ENCODE peak calls at places on chromosomes 4 and X, in four cellular contexts. H is retinal pigment epithelial cell, E is WTC11, F is stomach. B is an unnamed sample.

GRCh38 chrX:140342410-140342809 is 162.5 kb downstream of the SOX3 start:
- DNase-seq in H (no peak), E (no peak), F (no peak), B (no peak)

GRCh38 chr4:139469216-139469615 is 15.3 kb downstream of the RAB33B start:
- DNase-seq in E (no peak), F (no peak), H (no peak), B (no peak)

GRCh38 chr4:176150283-176150682 is 45.1 kb downstream of the SPATA4 start:
- DNase-seq in E (no peak), H (no peak), F (no peak), B (peak; percentile 9)

GRCh38 chr4:25842229-25842840 is 20.5 kb downstream of the SEL1L3 start:
- DNase-seq in E (peak; percentile 55), H (no peak), F (no peak), B (no peak)

GRCh38 chrX:40908026-40908425 is 172.7 kb upstream of the MED14 start:
- DNase-seq in E (no peak), H (no peak), F (no peak), B (no peak)

GRCh38 chr4:78776729-78777555 is 792 bp downstream of the BMP2K start:
- DNase-seq in H (peak; percentile 18), E (peak; percentile 52), F (peak; percentile 39), B (no peak)

GRCh38 chr4:98468744-98469143 is 189.7 kb downstream of the TSPAN5 start:
- DNase-seq in F (no peak), H (no peak), E (no peak), B (no peak)

GRCh38 chrX:10052906-10053625 is 85.9 kb downstream of the CLDN34 start:
- DNase-seq in H (no peak), E (no peak), F (no peak), B (no peak)

GRCh38 chr4:95596676-95597075 is 47.9 kb upstream of the UNC5C start:
- DNase-seq in F (no peak), H (no peak), E (no peak), B (no peak)

GRCh38 chr4:68906238-68907137 is 45.1 kb downstream of the UGT2A3 start:
- DNase-seq in H (no peak), E (peak; percentile 54), F (no peak), B (no peak)

GRCh38 chr4:3783691-3784306 is 17.6 kb downstream of the ADRA2C start:
- DNase-seq in E (peak; percentile 78), F (no peak), H (no peak), B (no peak)

GRCh38 chr4:168771251-168771650 is 238.8 kb downstream of the CBR4 start:
- DNase-seq in F (no peak), E (no peak), H (no peak), B (no peak)

DNA sequence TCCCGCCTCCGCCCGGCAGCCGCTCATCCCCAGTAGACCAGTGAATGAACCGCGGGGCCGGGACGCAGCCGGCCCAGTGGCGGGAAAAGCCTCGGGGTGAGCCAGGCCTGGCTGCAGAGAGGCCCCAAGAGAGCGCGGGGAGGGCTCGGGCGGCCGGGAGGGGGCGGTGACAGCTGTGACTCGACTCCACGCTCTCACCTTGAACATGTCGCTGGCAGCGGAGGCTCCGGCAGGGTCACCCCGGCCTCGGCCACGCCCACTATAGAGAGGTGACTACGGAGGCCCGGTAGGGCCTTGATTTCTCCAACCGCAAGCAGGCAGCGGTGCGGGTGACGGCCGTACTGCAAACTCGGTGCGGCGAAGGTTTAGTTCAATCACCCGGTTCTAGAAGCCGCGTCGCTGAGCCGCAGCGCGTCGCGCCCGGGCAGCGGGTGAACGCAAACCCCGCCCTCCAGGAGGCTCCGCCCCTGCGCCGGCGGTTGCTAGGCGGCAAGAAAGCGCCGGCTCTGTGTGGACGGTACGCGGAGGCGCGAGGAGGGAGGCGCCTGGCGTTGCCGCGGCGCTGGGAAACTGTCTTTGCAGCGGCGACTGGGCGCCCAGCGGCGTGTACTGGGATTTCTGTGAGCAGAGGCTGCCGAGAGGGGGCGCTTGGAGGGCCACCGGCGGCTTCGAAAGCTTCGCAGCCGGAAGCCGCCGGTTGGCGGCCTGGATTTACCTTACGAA is at the start of the genes APOO and CXorf58:
- DNase-seq in F (peak; percentile 92), H (no peak), E (peak; percentile 91), B (no peak)
- TF ChIP-seq CTCF in F (no peak), H (peak; percentile 67), E (peak; percentile 25), B (peak; percentile 65)

GRCh38 chrX:125137521-125137920 is 182.2 kb upstream of the TEX13C start:
- DNase-seq in H (no peak), E (no peak), F (no peak), B (no peak)

GRCh38 chrX:125131146-125131545 is 188.5 kb upstream of the TEX13C start:
- DNase-seq in H (no peak), E (no peak), F (no peak), B (no peak)

DNA sequence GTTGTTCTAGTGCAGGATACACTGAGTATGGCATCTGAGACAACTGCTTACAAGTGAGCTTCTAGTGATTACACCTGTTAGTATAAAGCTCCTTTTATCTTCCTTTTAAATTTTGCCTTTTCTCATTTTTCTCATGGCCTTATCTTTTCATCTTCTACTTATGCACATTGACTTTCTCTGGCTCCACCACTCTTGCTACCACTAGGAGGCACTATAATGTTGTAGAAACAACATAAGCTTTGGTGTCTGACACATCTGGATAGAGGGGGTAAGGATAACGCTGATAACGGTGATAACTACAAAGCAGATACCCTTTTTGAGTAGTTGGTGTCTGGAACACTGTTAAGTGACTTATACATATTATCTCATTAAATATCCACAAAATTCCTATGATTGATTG is 187.4 kb upstream of the TEX13C start:
- DNase-seq in E (no peak), F (no peak), H (no peak), B (no peak)
- TF ChIP-seq CTCF in E (peak; percentile 27), F (no peak), H (peak; percentile 44), B (peak; percentile 70)

GRCh38 chr4:152099061-152099425 is 338.2 kb upstream of the GATB start:
- DNase-seq in H (no peak), F (no peak), E (no peak), B (no peak)

GRCh38 chr4:152100378-152101201 is 339.8 kb upstream of the GATB start:
- DNase-seq in H (no peak), E (no peak), F (peak; percentile 37), B (no peak)

GRCh38 chr4:152098365-152099060 is 337.7 kb upstream of the GATB start:
- DNase-seq in F (no peak), E (no peak), H (no peak), B (no peak)

GRCh38 chr4:152101546-152102183 is 340.9 kb upstream of the GATB start:
- DNase-seq in E (no peak), H (no peak), F (no peak), B (no peak)

DNA sequence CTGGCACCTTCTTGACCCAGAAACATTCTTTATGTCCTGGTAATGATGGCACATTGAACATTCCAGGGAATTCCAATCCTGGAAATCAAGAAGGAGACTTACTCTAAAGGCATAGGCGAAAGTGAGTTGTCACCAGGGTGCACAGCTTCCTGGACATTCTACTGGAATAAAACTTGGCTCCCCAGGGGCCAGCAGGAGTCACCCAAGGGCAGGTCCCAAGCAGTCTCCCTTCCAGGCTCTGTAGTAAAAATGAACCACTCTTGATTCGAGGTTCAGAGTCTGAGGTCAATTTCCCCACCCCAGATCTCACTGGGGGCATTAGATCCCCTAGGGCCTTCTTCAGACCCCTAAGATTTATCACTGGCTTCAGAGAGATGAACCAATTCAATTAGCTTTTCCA is 338.7 kb upstream of the GATB start:
- DNase-seq in H (no peak), E (no peak), F (no peak), B (no peak)
- TF ChIP-seq CTCF in H (peak; percentile 27), E (no peak), F (no peak), B (peak; percentile 33)

GRCh38 chrX:107627792-107628661 is at the start of gene PRPS1:
- DNase-seq in H (peak; percentile 81), F (peak; percentile 90), E (peak; percentile 90), B (peak; percentile 59)

GRCh38 chrX:107630031-107630689 is 1.9 kb downstream of the PRPS1 start:
- DNase-seq in H (no peak), E (no peak), F (no peak), B (no peak)

GRCh38 chrX:107626916-107627315 is 1.4 kb upstream of the PRPS1 start:
- DNase-seq in E (no peak), H (no peak), F (no peak), B (no peak)

GRCh38 chrX:107628662-107629532 is 587 bp downstream of the PRPS1 start:
- DNase-seq in H (no peak), F (no peak), E (peak; percentile 17), B (no peak)

GRCh38 chrX:107629533-107629909 is 1.2 kb downstream of the PRPS1 start:
- DNase-seq in E (no peak), F (no peak), H (no peak), B (no peak)
- TF ChIP-seq CTCF in E (no peak), F (no peak), H (peak; percentile 39), B (peak; percentile 38)

DNA sequence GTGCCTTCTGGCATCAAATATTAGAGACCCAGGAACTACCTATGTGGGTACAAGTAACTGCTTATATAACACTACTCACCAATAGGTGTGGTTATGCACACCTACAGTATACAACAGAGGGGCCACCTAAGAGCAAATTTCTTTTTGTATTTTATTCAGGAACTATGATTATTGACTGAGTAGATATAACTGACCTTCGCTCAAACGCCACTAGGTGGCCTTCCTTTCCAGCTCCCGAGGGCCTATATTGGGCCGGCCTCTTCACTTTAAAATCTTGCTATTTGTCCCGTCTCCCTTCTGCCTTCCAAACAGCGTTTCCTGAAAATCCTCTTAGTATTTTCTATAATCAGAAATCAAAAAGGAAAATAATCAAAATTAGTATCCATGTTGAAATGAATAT is 19.9 kb upstream of the PABPC5 start:
- DNase-seq in F (no peak), H (no peak), E (peak; percentile 15), B (no peak)
- TF ChIP-seq CTCF in F (no peak), H (no peak), E (peak; percentile 53), B (peak; percentile 24)

GRCh38 chr4:185036842-185037241 is 18.6 kb downstream of the HELT start:
- DNase-seq in H (no peak), E (no peak), F (no peak), B (no peak)
- TF ChIP-seq CTCF in H (no peak), E (no peak), F (no peak), B (no peak)

GRCh38 chr4:37219251-37219650 is 25.3 kb upstream of the NWD2 start:
- DNase-seq in H (no peak), F (no peak), E (no peak), B (no peak)
- TF ChIP-seq CTCF in H (no peak), F (no peak), E (no peak), B (peak; percentile 6)

GRCh38 chr4:37068580-37068979 is 176.0 kb upstream of the NWD2 start:
- DNase-seq in F (no peak), E (peak; percentile 68), H (no peak), B (no peak)
- TF ChIP-seq CTCF in F (no peak), E (peak; percentile 22), H (no peak), B (peak; percentile 40)

B was measured in epithelial cell of proximal tubule.